ENCODE peak calls at places on chromosomes 12 and 14, in five cellular contexts. V, G, W, C and H are unnamed samples.

GRCh38 chr14:76977793-76978730 is 50.4 kb downstream of the IRF2BPL start:
- DNase-seq in V (no peak), G (no peak), W (no peak), C (peak; percentile 91), H (peak; percentile 83)

GRCh38 chr14:100286484-100287191 is 19.6 kb downstream of the SLC25A29 start:
- DNase-seq in V (peak; percentile 30), G (no peak), W (no peak), C (no peak), H (no peak)

GRCh38 chr12:50933459-50934124 is 18.8 kb upstream of the HIGD1C start:
- DNase-seq in V (no peak), G (peak; percentile 72), W (no peak), C (no peak), H (peak; percentile 79)

GRCh38 chr12:50246873-50247612 is 36.3 kb downstream of the LIMA1 start:
- DNase-seq in V (no peak), G (peak; percentile 43), W (no peak), C (peak; percentile 99), H (peak; percentile 92)

GRCh38 chr12:76032043-76032981 is 736 bp upstream of the PHLDA1 start:
- DNase-seq in V (peak; percentile 73), G (peak; percentile 94), W (no peak), C (peak; percentile 70), H (peak; percentile 79)

GRCh38 chr14:56121786-56122185 is 3.6 kb downstream of the PELI2 start:
- DNase-seq in V (no peak), G (no peak), W (no peak), C (peak; percentile 82), H (no peak)

GRCh38 chr14:22226381-22226780 is 362.6 kb downstream of the DAD1 start:
- DNase-seq in V (no peak), G (peak; percentile 51), W (no peak), C (peak; percentile 59), H (peak; percentile 24)

GRCh38 chr14:56490379-56490778 is 89.2 kb upstream of the TMEM260 start:
- DNase-seq in V (no peak), G (peak; percentile 35), W (no peak), C (peak; percentile 40), H (peak; percentile 47)

GRCh38 chr14:95502381-95502950 is 14.0 kb downstream of the SYNE3 start:
- DNase-seq in V (no peak), G (peak; percentile 58), W (no peak), C (no peak), H (no peak)

GRCh38 chr12:68627673-68628319 is 17.1 kb downstream of the RAP1B start:
- DNase-seq in V (no peak), G (no peak), W (no peak), C (no peak), H (no peak)

GRCh38 chr12:15732341-15733061 is 56.7 kb downstream of the EPS8 start:
- DNase-seq in V (no peak), G (no peak), W (no peak), C (no peak), H (peak; percentile 47)

GRCh38 chr12:12398026-12398859 is 41.4 kb downstream of the BORCS5 start:
- DNase-seq in V (no peak), G (no peak), W (no peak), C (peak; percentile 97), H (peak; percentile 90)

GRCh38 chr14:75283162-75283883 is 4.7 kb downstream of the FOS start:
- DNase-seq in V (no peak), G (peak; percentile 56), W (no peak), C (peak; percentile 77), H (peak; percentile 99)

GRCh38 chr12:12010277-12011031 is 60.3 kb upstream of the BCL2L14 start:
- DNase-seq in V (no peak), G (no peak), W (no peak), C (peak; percentile 61), H (peak; percentile 62)

GRCh38 chr12:30002677-30003076 is 218.9 kb upstream of the TMTC1 start:
- DNase-seq in V (no peak), G (peak; percentile 74), W (no peak), C (no peak), H (no peak)

GRCh38 chr14:94560291-94560665 is 964 bp upstream of the SERPINA4 start:
- DNase-seq in V (no peak), G (no peak), W (no peak), C (no peak), H (no peak)

GRCh38 chr12:54229624-54230212 is 40.9 kb upstream of the SMUG1 start:
- DNase-seq in V (no peak), G (peak; percentile 33), W (no peak), C (peak; percentile 99), H (peak; percentile 97)

GRCh38 chr12:116492703-116493324 is 66.4 kb upstream of the MAP1LC3B2 start:
- DNase-seq in V (no peak), G (peak; percentile 88), W (no peak), C (peak; percentile 81), H (peak; percentile 76)

GRCh38 chr12:63899396-63899795 is 54.9 kb downstream of the SRGAP1 start:
- DNase-seq in V (no peak), G (no peak), W (no peak), C (no peak), H (no peak)

GRCh38 chr12:55797068-55797467 is 20.5 kb downstream of the SARNP start:
- DNase-seq in V (no peak), G (peak; percentile 65), W (peak; percentile 37), C (peak; percentile 56), H (peak; percentile 62)

GRCh38 chr14:92316937-92317336 is 6.0 kb upstream of the SLC24A4 start:
- DNase-seq in V (no peak), G (peak; percentile 73), W (no peak), C (no peak), H (no peak)

GRCh38 chr12:41106315-41106714 is 81.8 kb upstream of the PDZRN4 start:
- DNase-seq in V (no peak), G (no peak), W (no peak), C (no peak), H (no peak)

GRCh38 chr12:106135075-106135474 is 3.7 kb downstream of the NUAK1 start:
- DNase-seq in V (no peak), G (no peak), W (no peak), C (peak; percentile 41), H (no peak)

GRCh38 chr12:106137456-106138278 is 1.1 kb downstream of the NUAK1 start:
- DNase-seq in V (no peak), G (no peak), W (no peak), C (peak; percentile 15), H (peak; percentile 48)

GRCh38 chr12:106134294-106134949 is 4.3 kb downstream of the NUAK1 start:
- DNase-seq in V (no peak), G (no peak), W (no peak), C (no peak), H (no peak)

GRCh38 chr12:106136263-106136662 is 2.5 kb downstream of the NUAK1 start:
- DNase-seq in V (peak; percentile 89), G (peak; percentile 92), W (peak; percentile 96), C (peak; percentile 83), H (peak; percentile 87)

GRCh38 chr12:106135781-106136180 is 3.0 kb downstream of the NUAK1 start:
- DNase-seq in V (no peak), G (no peak), W (no peak), C (peak; percentile 55), H (peak; percentile 83)
- H3K4ac ChIP-seq in V (no peak overlapping the region), G (peak overlapping the region; percentile 74), W (no peak overlapping the region), C (peak overlapping the region; percentile 78), H (no peak overlapping the region)

GRCh38 chr14:91313154-91313850 is 68.8 kb upstream of the GPR68 start:
- DNase-seq in V (no peak), G (no peak), W (no peak), C (no peak), H (no peak)

GRCh38 chr14:91310620-91311283 is 66.2 kb upstream of the GPR68 start:
- DNase-seq in V (no peak), G (no peak), W (no peak), C (no peak), H (no peak)

GRCh38 chr14:91313852-91314251 is 69.3 kb upstream of the GPR68 start:
- DNase-seq in V (no peak), G (no peak), W (no peak), C (no peak), H (no peak)

GRCh38 chr14:91309756-91310280 is 65.3 kb upstream of the GPR68 start:
- DNase-seq in V (no peak), G (no peak), W (no peak), C (no peak), H (no peak)

GRCh38 chr14:91311284-91311662 is 66.8 kb upstream of the GPR68 start:
- DNase-seq in V (no peak), G (no peak), W (no peak), C (no peak), H (no peak)
- H3K27ac ChIP-seq in V (no peak overlapping the region), G (no peak overlapping the region), W (no peak overlapping the region), C (no peak overlapping the region), H (no peak overlapping the region)

GRCh38 chr12:4628406-4628805 is 20.4 kb downstream of the AKAP3 start:
- DNase-seq in V (no peak), G (no peak), W (no peak), C (no peak), H (no peak)

GRCh38 chr12:4626543-4626942 is 22.3 kb downstream of the AKAP3 start:
- DNase-seq in V (no peak), G (no peak), W (no peak), C (no peak), H (no peak)

GRCh38 chr12:4630262-4630661 is 18.6 kb downstream of the AKAP3 start:
- DNase-seq in V (no peak), G (no peak), W (no peak), C (no peak), H (no peak)
- H3K4ac ChIP-seq in V (no peak overlapping the region), G (no peak overlapping the region), W (no peak overlapping the region), C (no peak overlapping the region), H (no peak overlapping the region)

GRCh38 chr12:124761876-124762275 is 101.8 kb downstream of the SCARB1 start:
- DNase-seq in V (no peak), G (no peak), W (no peak), C (no peak), H (peak; percentile 79)

GRCh38 chr12:124759841-124760508 is 103.7 kb downstream of the SCARB1 start:
- DNase-seq in V (no peak), G (no peak), W (no peak), C (no peak), H (no peak)

GRCh38 chr12:124761056-124761455 is 102.6 kb downstream of the SCARB1 start:
- DNase-seq in V (no peak), G (no peak), W (no peak), C (no peak), H (no peak)

GRCh38 chr12:124762384-124762783 is 101.3 kb downstream of the SCARB1 start:
- DNase-seq in V (no peak), G (no peak), W (no peak), C (no peak), H (no peak)

DNA sequence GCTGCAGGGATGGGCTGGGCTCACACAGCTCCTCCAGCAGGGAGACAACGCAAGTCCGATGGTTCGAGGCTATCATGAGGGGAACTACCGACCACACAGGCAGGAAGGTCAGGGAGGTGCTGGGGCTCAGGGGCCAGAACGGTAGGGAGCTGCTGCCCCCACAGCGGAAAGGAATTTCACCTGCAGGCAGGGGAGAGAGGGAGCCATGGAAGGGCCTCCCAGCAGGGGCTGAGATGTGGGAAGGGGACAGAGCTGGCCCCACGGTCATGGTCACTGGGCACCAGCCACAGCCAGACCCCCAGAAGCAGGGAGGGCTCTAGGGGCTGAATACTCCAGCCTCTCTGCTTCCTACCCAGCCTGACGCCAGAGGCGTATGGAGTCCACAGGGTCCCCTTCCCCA is 103.1 kb downstream of the SCARB1 start:
- DNase-seq in V (no peak), G (no peak), W (no peak), C (no peak), H (no peak)
- H3K27ac ChIP-seq in V (no peak overlapping the region), G (no peak overlapping the region), W (no peak overlapping the region), C (no peak overlapping the region), H (no peak overlapping the region)